ENCODE peak calls at places on chromosomes 2 and 18, in seven cellular contexts. I, S, Z, E, A, V and K are unnamed samples.

GRCh38 chr2:232024457-232024856 is 62.9 kb downstream of the DIS3L2 start:
- DNase-seq in I (no peak), S (no peak), Z (no peak), E (no peak), A (no peak), V (no peak), K (no peak)

GRCh38 chr2:221203138-221203537 is 369.0 kb downstream of the EPHA4 start:
- DNase-seq in I (no peak), S (no peak), Z (no peak), E (no peak), A (no peak), V (no peak), K (no peak)

GRCh38 chr18:74141638-74142037 is 6.0 kb downstream of the FBXO15 start:
- DNase-seq in I (no peak), S (no peak), Z (no peak), E (no peak), A (no peak), V (no peak), K (no peak)

GRCh38 chr18:75625966-75626365 is 198.5 kb upstream of the SMIM21 start:
- DNase-seq in I (no peak), S (no peak), Z (no peak), E (no peak), A (no peak), V (peak; percentile 14), K (no peak)

GRCh38 chr18:46672062-46672970 is 15.3 kb upstream of the LOXHD1 start:
- DNase-seq in I (no peak), S (peak; percentile 46), Z (no peak), E (no peak), A (peak; percentile 31), V (no peak), K (no peak)

GRCh38 chr2:63066838-63067237 is 16.2 kb downstream of the OTX1 start:
- DNase-seq in I (no peak), S (no peak), Z (no peak), E (no peak), A (no peak), V (no peak), K (no peak)

GRCh38 chr2:207993141-207993763 is 32.1 kb downstream of the PLEKHM3 start:
- DNase-seq in I (no peak), S (no peak), Z (no peak), E (no peak), A (no peak), V (no peak), K (no peak)

GRCh38 chr18:79681484-79682387 is 2.1 kb downstream of the CTDP1 start:
- DNase-seq in I (no peak), S (no peak), Z (no peak), E (no peak), A (no peak), V (no peak), K (no peak)

GRCh38 chr2:111135910-111136297 is 15.2 kb downstream of the BCL2L11 start:
- DNase-seq in I (peak; percentile 85), S (peak; percentile 11), Z (no peak), E (no peak), A (peak; percentile 61), V (no peak), K (no peak)

GRCh38 chr18:62346327-62347090 is 21.4 kb downstream of the TNFRSF11A start:
- DNase-seq in I (no peak), S (no peak), Z (no peak), E (no peak), A (no peak), V (no peak), K (no peak)

GRCh38 chr2:218993345-218994315 is at the start of gene CRYBA2:
- DNase-seq in I (peak; percentile 50), S (no peak), Z (no peak), E (no peak), A (peak; percentile 40), V (no peak), K (no peak)

GRCh38 chr18:45686892-45687611 is 36.9 kb upstream of the SLC14A1 start:
- DNase-seq in I (peak; percentile 46), S (no peak), Z (no peak), E (no peak), A (no peak), V (no peak), K (no peak)

GRCh38 chr18:21669736-21670135 is 34.8 kb downstream of the ABHD3 start:
- DNase-seq in I (no peak), S (no peak), Z (no peak), E (peak; percentile 51), A (peak; percentile 3), V (peak; percentile 30), K (no peak)

GRCh38 chr2:28250006-28250405 is 142.7 kb upstream of the FOSL2 start:
- DNase-seq in I (no peak), S (peak; percentile 64), Z (no peak), E (peak; percentile 90), A (peak; percentile 93), V (peak; percentile 77), K (no peak)

GRCh38 chr2:8515864-8516533 is 165.9 kb upstream of the ID2 start:
- DNase-seq in I (no peak), S (no peak), Z (no peak), E (no peak), A (no peak), V (no peak), K (no peak)

GRCh38 chr2:28408764-28409599 is 16.3 kb downstream of the FOSL2 start:
- DNase-seq in I (no peak), S (peak; percentile 93), Z (no peak), E (peak; percentile 93), A (no peak), V (peak; percentile 66), K (no peak)

GRCh38 chr2:134447669-134448068 is 193.8 kb downstream of the MGAT5 start:
- DNase-seq in I (no peak), S (no peak), Z (no peak), E (no peak), A (no peak), V (no peak), K (no peak)

GRCh38 chr2:109333414-109334194 is 204.6 kb downstream of the SH3RF3 start:
- DNase-seq in I (no peak), S (no peak), Z (no peak), E (no peak), A (peak; percentile 63), V (no peak), K (no peak)

GRCh38 chr2:29015701-29016470 is 34.8 kb downstream of the TOGARAM2 start:
- DNase-seq in I (peak; percentile 84), S (no peak), Z (no peak), E (no peak), A (no peak), V (no peak), K (no peak)

GRCh38 chr2:26245810-26246209 is 1.1 kb downstream of the HADHB start:
- DNase-seq in I (no peak), S (no peak), Z (peak; percentile 15), E (no peak), A (peak; percentile 27), V (peak; percentile 6), K (no peak)

GRCh38 chr2:233938676-233939370 is 21.6 kb downstream of the TRPM8 start:
- DNase-seq in I (no peak), S (no peak), Z (no peak), E (no peak), A (no peak), V (no peak), K (no peak)

GRCh38 chr18:50125456-50125855 is 69.5 kb downstream of the MYO5B start:
- DNase-seq in I (no peak), S (no peak), Z (no peak), E (no peak), A (no peak), V (no peak), K (no peak)